ENCODE peak calls at places on chromosomes 12 and 14, in five cellular contexts. One of them, this sample, is unnamed.
A peak's percentile ranks its signal among the peaks of the same experiment; 100 is the strongest.

GRCh38 chr12:65533177-65533883 is 254.8 kb downstream of the MSRB3 start:
- DNase-seq in CD8-positive, alpha-beta T cell: no peak
- DNase-seq in body of pancreas: no peak
- DNase-seq in astrocyte of the cerebellum: no peak
- DNase-seq in mammary epithelial cell: no peak
- DNase-seq in this sample: no peak

GRCh38 chr12:96015672-96016071 is 19.5 kb upstream of the HAL start:
- DNase-seq in body of pancreas: peak; percentile 20
- DNase-seq in mammary epithelial cell: peak; percentile 26
- DNase-seq in CD8-positive, alpha-beta T cell: no peak
- DNase-seq in astrocyte of the cerebellum: peak; percentile 15
- DNase-seq in this sample: no peak

GRCh38 chr12:75750950-75751349 is 239.5 kb upstream of the KRR1 start:
- DNase-seq in astrocyte of the cerebellum: peak; percentile 87
- DNase-seq in mammary epithelial cell: no peak
- DNase-seq in CD8-positive, alpha-beta T cell: no peak
- DNase-seq in body of pancreas: no peak
- DNase-seq in this sample: peak; percentile 93

GRCh38 chr12:3730111-3730510 is 22.8 kb downstream of the CRACR2A start:
- DNase-seq in astrocyte of the cerebellum: no peak
- DNase-seq in CD8-positive, alpha-beta T cell: no peak
- DNase-seq in body of pancreas: no peak
- DNase-seq in mammary epithelial cell: no peak
- DNase-seq in this sample: no peak

GRCh38 chr12:27331299-27331926 is 1.2 kb upstream of the BMAL2 start:
- DNase-seq in CD8-positive, alpha-beta T cell: no peak
- DNase-seq in body of pancreas: peak; percentile 18
- DNase-seq in astrocyte of the cerebellum: peak; percentile 81
- DNase-seq in mammary epithelial cell: peak; percentile 99
- DNase-seq in this sample: peak; percentile 60

GRCh38 chr12:83128529-83128928 is 441.8 kb downstream of the TMTC2 start:
- DNase-seq in mammary epithelial cell: no peak
- DNase-seq in astrocyte of the cerebellum: no peak
- DNase-seq in CD8-positive, alpha-beta T cell: no peak
- DNase-seq in body of pancreas: no peak
- DNase-seq in this sample: peak; percentile 2

GRCh38 chr12:26317942-26318565 is 122.7 kb downstream of the SSPN start:
- DNase-seq in CD8-positive, alpha-beta T cell: no peak
- DNase-seq in mammary epithelial cell: peak; percentile 98
- DNase-seq in astrocyte of the cerebellum: no peak
- DNase-seq in body of pancreas: no peak
- DNase-seq in this sample: no peak

GRCh38 chr14:104542871-104543830 is 36.4 kb upstream of the C14orf180 start:
- DNase-seq in CD8-positive, alpha-beta T cell: no peak
- DNase-seq in mammary epithelial cell: no peak
- DNase-seq in astrocyte of the cerebellum: no peak
- DNase-seq in body of pancreas: no peak
- DNase-seq in this sample: no peak

GRCh38 chr14:54651649-54652048 is 84.7 kb downstream of the SAMD4A start:
- DNase-seq in body of pancreas: no peak
- DNase-seq in astrocyte of the cerebellum: no peak
- DNase-seq in CD8-positive, alpha-beta T cell: no peak
- DNase-seq in mammary epithelial cell: peak; percentile 40
- DNase-seq in this sample: no peak

GRCh38 chr12:105214670-105215375 is 21.2 kb downstream of the APPL2 start:
- DNase-seq in body of pancreas: peak; percentile 71
- DNase-seq in CD8-positive, alpha-beta T cell: no peak
- DNase-seq in astrocyte of the cerebellum: no peak
- DNase-seq in mammary epithelial cell: peak; percentile 70
- DNase-seq in this sample: no peak

GRCh38 chr14:95480109-95480886 is 36.2 kb downstream of the SYNE3 start:
- DNase-seq in CD8-positive, alpha-beta T cell: peak; percentile 31
- DNase-seq in body of pancreas: peak; percentile 56
- DNase-seq in mammary epithelial cell: peak; percentile 17
- DNase-seq in astrocyte of the cerebellum: no peak
- DNase-seq in this sample: peak; percentile 48

GRCh38 chr12:96985515-96986362 is 78.7 kb downstream of the NEDD1 start:
- DNase-seq in astrocyte of the cerebellum: no peak
- DNase-seq in CD8-positive, alpha-beta T cell: peak; percentile 28
- DNase-seq in body of pancreas: peak; percentile 11
- DNase-seq in mammary epithelial cell: no peak
- DNase-seq in this sample: no peak

GRCh38 chr14:88625671-88626070 is 62.8 kb downstream of the ZC3H14 start:
- DNase-seq in body of pancreas: no peak
- DNase-seq in mammary epithelial cell: no peak
- DNase-seq in astrocyte of the cerebellum: no peak
- DNase-seq in CD8-positive, alpha-beta T cell: no peak
- DNase-seq in this sample: no peak

GRCh38 chr12:57849035-57849434 is 2.5 kb upstream of the CTDSP2 start:
- DNase-seq in mammary epithelial cell: no peak
- DNase-seq in astrocyte of the cerebellum: no peak
- DNase-seq in CD8-positive, alpha-beta T cell: no peak
- DNase-seq in body of pancreas: no peak
- DNase-seq in this sample: no peak

GRCh38 chr12:62724947-62725447 is 210.0 kb downstream of the PPM1H start:
- DNase-seq in CD8-positive, alpha-beta T cell: no peak
- DNase-seq in mammary epithelial cell: peak; percentile 99
- DNase-seq in body of pancreas: peak; percentile 62
- DNase-seq in astrocyte of the cerebellum: peak; percentile 96
- DNase-seq in this sample: peak; percentile 75

GRCh38 chr12:92608418-92609091 is 94.2 kb upstream of the PLEKHG7 start:
- DNase-seq in mammary epithelial cell: peak; percentile 67
- DNase-seq in body of pancreas: peak; percentile 26
- DNase-seq in CD8-positive, alpha-beta T cell: no peak
- DNase-seq in astrocyte of the cerebellum: no peak
- DNase-seq in this sample: no peak

GRCh38 chr12:124786065-124786964 is 77.3 kb downstream of the SCARB1 start:
- DNase-seq in body of pancreas: peak; percentile 73
- DNase-seq in CD8-positive, alpha-beta T cell: no peak
- DNase-seq in mammary epithelial cell: peak; percentile 53
- DNase-seq in astrocyte of the cerebellum: peak; percentile 78
- DNase-seq in this sample: peak; percentile 74

GRCh38 chr14:81211844-81212243 is 8.9 kb downstream of the GTF2A1 start:
- DNase-seq in astrocyte of the cerebellum: no peak
- DNase-seq in mammary epithelial cell: no peak
- DNase-seq in body of pancreas: peak; percentile 45
- DNase-seq in CD8-positive, alpha-beta T cell: peak; percentile 19
- DNase-seq in this sample: no peak

GRCh38 chr14:91373591-91374245 is 43.9 kb downstream of the CCDC88C start:
- DNase-seq in body of pancreas: no peak
- DNase-seq in mammary epithelial cell: no peak
- DNase-seq in astrocyte of the cerebellum: no peak
- DNase-seq in CD8-positive, alpha-beta T cell: peak; percentile 65
- DNase-seq in this sample: no peak

GRCh38 chr14:77133718-77134338 is 7.8 kb downstream of the ZDHHC22 start:
- DNase-seq in body of pancreas: peak; percentile 59
- DNase-seq in astrocyte of the cerebellum: peak; percentile 44
- DNase-seq in CD8-positive, alpha-beta T cell: peak; percentile 55
- DNase-seq in mammary epithelial cell: peak; percentile 60
- DNase-seq in this sample: no peak

GRCh38 chr12:113747048-113747447 is 219.1 kb downstream of the RBM19 start:
- DNase-seq in astrocyte of the cerebellum: no peak
- DNase-seq in body of pancreas: no peak
- DNase-seq in mammary epithelial cell: no peak
- DNase-seq in CD8-positive, alpha-beta T cell: no peak
- DNase-seq in this sample: no peak

GRCh38 chr12:569091-569676 is 94.1 kb downstream of the NINJ2 start:
- DNase-seq in mammary epithelial cell: no peak
- DNase-seq in astrocyte of the cerebellum: no peak
- DNase-seq in body of pancreas: no peak
- DNase-seq in CD8-positive, alpha-beta T cell: no peak
- DNase-seq in this sample: no peak

GRCh38 chr12:47156167-47156736 is 76.5 kb upstream of the AMIGO2 start:
- DNase-seq in CD8-positive, alpha-beta T cell: no peak
- DNase-seq in body of pancreas: peak; percentile 84
- DNase-seq in astrocyte of the cerebellum: no peak
- DNase-seq in mammary epithelial cell: peak; percentile 14
- DNase-seq in this sample: no peak

DNA sequence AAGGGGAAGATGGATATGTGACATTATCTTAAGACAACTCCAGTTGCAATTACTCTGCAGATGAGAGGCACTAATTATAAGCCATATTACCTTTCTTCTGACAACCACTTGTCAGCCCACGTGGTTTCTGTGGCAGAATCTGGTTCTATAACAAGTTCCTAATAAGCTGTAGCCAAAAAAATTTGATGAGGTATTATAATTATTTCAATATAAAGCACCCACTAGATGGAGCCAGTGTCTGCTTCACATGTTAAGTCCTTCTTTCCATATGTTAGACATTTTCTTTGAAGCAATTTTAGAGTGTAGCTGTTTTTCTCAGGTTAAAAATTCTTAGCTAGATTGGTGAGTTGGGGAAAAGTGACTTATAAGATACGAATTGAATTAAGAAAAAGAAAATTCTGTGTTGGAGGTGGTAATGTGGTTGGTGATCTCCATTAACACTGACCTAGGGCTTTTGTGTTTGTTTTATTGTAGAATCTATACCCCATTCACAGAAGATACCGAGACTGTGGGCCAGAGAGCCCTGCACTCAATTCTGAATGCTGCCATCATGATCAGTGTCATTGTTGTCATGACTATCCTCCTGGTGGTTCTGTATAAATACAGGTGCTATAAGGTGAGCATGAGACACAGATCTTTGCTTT is 36.9 kb downstream of the PSEN1 start:
- DNase-seq in body of pancreas: no peak
- DNase-seq in CD8-positive, alpha-beta T cell: no peak
- DNase-seq in mammary epithelial cell: peak; percentile 9
- DNase-seq in astrocyte of the cerebellum: peak; percentile 59
- DNase-seq in this sample: peak; percentile 31
- TF ChIP-seq CTCF in body of pancreas: peak; percentile 35
- TF ChIP-seq CTCF in CD8-positive, alpha-beta T cell: peak; percentile 43
- TF ChIP-seq CTCF in mammary epithelial cell: peak; percentile 52
- TF ChIP-seq CTCF in astrocyte of the cerebellum: peak; percentile 45
- TF ChIP-seq CTCF in this sample: peak; percentile 48

DNA sequence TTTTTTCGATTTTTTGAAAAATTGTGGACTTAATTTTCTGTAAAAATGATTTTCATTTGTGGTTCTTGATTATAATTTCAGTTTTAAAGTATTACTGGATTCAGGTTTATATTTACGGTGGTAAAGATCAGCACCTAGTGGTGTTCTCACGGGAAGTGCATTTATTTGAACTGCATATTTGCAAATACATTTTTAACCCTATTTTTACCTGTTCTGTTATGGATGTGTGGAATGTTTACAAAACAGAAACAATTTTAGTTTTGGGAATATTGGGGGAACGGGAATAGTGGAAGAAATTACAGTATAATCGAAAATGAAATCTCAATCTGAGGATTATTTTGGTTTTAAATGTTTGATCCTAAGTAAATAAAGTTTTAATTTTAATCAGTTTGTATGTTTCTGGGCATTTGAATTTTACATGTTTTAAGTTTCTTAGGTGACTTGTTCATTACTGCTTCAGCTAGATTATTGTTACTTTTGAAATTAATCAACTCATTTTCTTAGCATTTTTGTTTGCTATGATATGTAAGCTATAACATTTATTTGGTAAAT is 805 bp downstream of the ATF7IP start:
- DNase-seq in mammary epithelial cell: no peak
- DNase-seq in astrocyte of the cerebellum: no peak
- DNase-seq in CD8-positive, alpha-beta T cell: no peak
- DNase-seq in body of pancreas: peak; percentile 12
- DNase-seq in this sample: peak; percentile 10
- TF ChIP-seq CTCF in mammary epithelial cell: peak; percentile 40
- TF ChIP-seq CTCF in astrocyte of the cerebellum: no peak
- TF ChIP-seq CTCF in CD8-positive, alpha-beta T cell: no peak
- TF ChIP-seq CTCF in body of pancreas: no peak
- TF ChIP-seq CTCF in this sample: peak; percentile 19

DNA sequence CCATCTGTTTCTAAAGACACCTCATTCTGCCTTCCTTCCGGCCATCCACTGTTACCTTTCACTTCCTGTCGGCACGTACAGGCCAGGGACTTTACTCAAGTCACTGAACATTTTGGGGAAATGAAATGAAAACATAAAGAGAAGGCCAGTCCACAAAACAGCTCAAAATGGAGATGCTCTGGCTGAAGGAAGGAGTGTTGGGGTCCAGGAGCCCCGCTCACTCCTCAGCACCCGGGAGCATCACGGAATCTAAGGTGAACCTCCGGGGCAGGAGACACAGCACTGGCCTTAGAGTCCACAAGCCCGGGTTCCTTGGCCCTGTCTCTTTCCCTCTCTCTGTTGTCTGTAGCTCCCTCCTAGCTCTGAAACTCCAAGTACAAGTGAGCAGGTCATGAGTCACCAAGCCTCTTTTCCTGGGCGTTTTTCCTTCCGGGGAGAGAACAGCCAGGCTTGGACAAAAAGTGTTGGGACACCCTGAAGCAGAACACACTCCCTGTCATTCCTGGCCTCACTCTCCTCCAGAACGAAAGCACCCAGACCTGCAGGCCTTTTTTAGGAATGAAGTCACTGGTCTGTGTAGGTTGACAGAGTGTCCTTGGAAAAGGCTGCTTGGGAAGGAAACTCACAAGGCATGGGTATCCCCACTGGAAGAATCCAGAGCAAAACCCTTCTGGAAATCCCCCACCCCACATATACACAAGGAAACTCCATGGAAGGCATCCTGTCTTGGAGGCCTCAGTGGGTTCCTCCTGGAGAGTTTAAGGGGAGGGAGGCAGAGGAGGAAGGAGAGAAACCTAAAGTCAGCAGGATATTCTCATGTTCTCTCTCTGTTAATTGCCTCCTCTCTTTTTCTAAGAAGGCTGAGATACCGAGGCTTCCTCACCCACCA is 245.3 kb downstream of the ZFP36L1 start:
- DNase-seq in body of pancreas: peak; percentile 65
- DNase-seq in CD8-positive, alpha-beta T cell: no peak
- DNase-seq in mammary epithelial cell: peak; percentile 99
- DNase-seq in astrocyte of the cerebellum: no peak
- DNase-seq in this sample: peak; percentile 34
- TF ChIP-seq CTCF in body of pancreas: no peak
- TF ChIP-seq CTCF in CD8-positive, alpha-beta T cell: no peak
- TF ChIP-seq CTCF in mammary epithelial cell: no peak
- TF ChIP-seq CTCF in astrocyte of the cerebellum: no peak
- TF ChIP-seq CTCF in this sample: no peak

DNA sequence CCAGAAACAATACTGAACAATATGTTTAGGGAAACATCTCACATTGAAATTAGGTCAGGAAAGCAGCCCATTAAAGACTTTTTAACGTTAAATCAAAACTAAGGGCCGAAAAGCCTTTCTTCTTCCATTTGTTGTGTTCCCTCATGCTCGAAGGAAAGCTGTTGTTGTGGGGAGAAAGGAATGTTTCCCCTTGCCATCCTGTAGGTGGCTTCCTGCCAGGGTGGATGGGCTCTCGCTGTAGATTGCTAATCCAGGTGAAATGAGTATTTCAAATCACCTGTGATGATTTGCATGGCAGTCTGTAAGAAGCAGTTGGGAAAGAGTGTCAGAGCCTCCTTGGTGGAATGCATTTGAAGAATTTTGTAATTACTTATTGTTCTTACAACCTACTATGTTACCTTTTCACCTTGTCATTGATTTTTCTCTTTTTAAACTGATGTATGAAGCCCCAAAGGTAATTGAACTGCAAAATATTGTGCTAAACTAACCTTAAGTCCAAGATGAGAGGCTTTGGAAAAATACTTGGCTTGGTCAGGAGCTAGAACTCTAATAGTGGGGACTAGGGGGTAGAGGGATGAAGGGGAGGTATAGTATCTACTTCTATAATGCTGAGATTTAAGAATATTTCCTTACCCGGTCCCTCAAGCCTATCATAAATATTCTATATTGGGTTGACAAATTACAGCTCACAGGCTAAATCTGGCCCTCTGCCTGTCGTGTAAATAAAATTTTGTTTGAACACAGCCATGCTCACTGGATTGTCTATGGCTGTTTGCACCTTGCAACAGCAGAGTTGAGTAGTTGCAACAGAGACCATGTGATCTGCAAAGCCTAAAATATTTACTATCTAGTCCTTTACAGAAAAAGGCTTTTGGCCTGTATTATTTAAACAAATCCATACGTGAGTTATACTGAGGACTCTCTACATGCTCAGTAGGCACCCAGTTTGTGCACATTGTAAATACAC is 7.7 kb upstream of the DCP1B start:
- DNase-seq in CD8-positive, alpha-beta T cell: no peak
- DNase-seq in body of pancreas: no peak
- DNase-seq in astrocyte of the cerebellum: no peak
- DNase-seq in mammary epithelial cell: no peak
- DNase-seq in this sample: no peak
- TF ChIP-seq CTCF in CD8-positive, alpha-beta T cell: no peak
- TF ChIP-seq CTCF in body of pancreas: no peak
- TF ChIP-seq CTCF in astrocyte of the cerebellum: no peak
- TF ChIP-seq CTCF in mammary epithelial cell: no peak
- TF ChIP-seq CTCF in this sample: no peak

This sample was measured in AG09319.